ENCODE peak calls at places on chromosomes 2 and 18, in six cellular contexts. One of them, this sample, is unnamed.

GRCh38 chr2:40416486-40416885 is 35.4 kb downstream of the SLC8A1 start:
- DNase-seq in 8988T: no peak
- DNase-seq in iris pigment epithelial cell: peak; percentile 46
- DNase-seq in IMR-90: peak; percentile 54
- DNase-seq in NCI-H226: peak; percentile 23
- DNase-seq in BE2C: no peak
- DNase-seq in this sample: no peak

GRCh38 chr2:101501443-101501842 is 26.5 kb upstream of the RFX8 start:
- DNase-seq in NCI-H226: no peak
- DNase-seq in 8988T: no peak
- DNase-seq in IMR-90: peak; percentile 60
- DNase-seq in BE2C: no peak
- DNase-seq in iris pigment epithelial cell: peak; percentile 66
- DNase-seq in this sample: no peak

GRCh38 chr2:218360453-218360852 is 3.8 kb downstream of the CATIP start:
- DNase-seq in iris pigment epithelial cell: no peak
- DNase-seq in BE2C: no peak
- DNase-seq in NCI-H226: no peak
- DNase-seq in IMR-90: no peak
- DNase-seq in 8988T: no peak
- DNase-seq in this sample: no peak

GRCh38 chr2:31233216-31233615 is 736 bp upstream of the EHD3 start:
- DNase-seq in BE2C: no peak
- DNase-seq in iris pigment epithelial cell: no peak
- DNase-seq in IMR-90: no peak
- DNase-seq in 8988T: no peak
- DNase-seq in NCI-H226: no peak
- DNase-seq in this sample: no peak

GRCh38 chr2:171509945-171510731 is 12.1 kb upstream of the CYBRD1 start:
- DNase-seq in 8988T: no peak
- DNase-seq in NCI-H226: no peak
- DNase-seq in IMR-90: no peak
- DNase-seq in BE2C: no peak
- DNase-seq in iris pigment epithelial cell: no peak
- DNase-seq in this sample: no peak

GRCh38 chr2:43717323-43717722 is 41.1 kb upstream of the C1GALT1C1L start:
- DNase-seq in iris pigment epithelial cell: no peak
- DNase-seq in BE2C: no peak
- DNase-seq in 8988T: no peak
- DNase-seq in NCI-H226: no peak
- DNase-seq in IMR-90: no peak
- DNase-seq in this sample: no peak

GRCh38 chr2:134278546-134278945 is 24.7 kb downstream of the MGAT5 start:
- DNase-seq in iris pigment epithelial cell: no peak
- DNase-seq in IMR-90: no peak
- DNase-seq in BE2C: no peak
- DNase-seq in 8988T: no peak
- DNase-seq in NCI-H226: no peak
- DNase-seq in this sample: no peak

GRCh38 chr2:129757915-129758421 is 221.5 kb upstream of the RAB6C start:
- DNase-seq in 8988T: no peak
- DNase-seq in BE2C: no peak
- DNase-seq in IMR-90: no peak
- DNase-seq in NCI-H226: no peak
- DNase-seq in iris pigment epithelial cell: no peak
- DNase-seq in this sample: no peak

GRCh38 chr18:13465476-13465875 is 246.9 kb downstream of the LDLRAD4 start:
- DNase-seq in BE2C: no peak
- DNase-seq in NCI-H226: no peak
- DNase-seq in 8988T: no peak
- DNase-seq in iris pigment epithelial cell: no peak
- DNase-seq in IMR-90: no peak
- DNase-seq in this sample: peak; percentile 49

GRCh38 chr2:178227187-178227586 is 32.9 kb downstream of the OSBPL6 start:
- DNase-seq in NCI-H226: peak; percentile 42
- DNase-seq in BE2C: no peak
- DNase-seq in iris pigment epithelial cell: peak; percentile 72
- DNase-seq in 8988T: no peak
- DNase-seq in IMR-90: peak; percentile 76
- DNase-seq in this sample: no peak

GRCh38 chr2:28394331-28394877 is 1.7 kb downstream of the FOSL2 start:
- DNase-seq in iris pigment epithelial cell: peak; percentile 74
- DNase-seq in 8988T: no peak
- DNase-seq in BE2C: peak; percentile 40
- DNase-seq in IMR-90: peak; percentile 71
- DNase-seq in NCI-H226: no peak
- DNase-seq in this sample: no peak

GRCh38 chr2:3730646-3731045 is 27.3 kb downstream of the DCDC2C start:
- DNase-seq in 8988T: no peak
- DNase-seq in BE2C: no peak
- DNase-seq in iris pigment epithelial cell: peak; percentile 78
- DNase-seq in IMR-90: peak; percentile 41
- DNase-seq in NCI-H226: no peak
- DNase-seq in this sample: no peak

GRCh38 chr2:64018715-64019082 is 529 bp downstream of the VPS54 start:
- DNase-seq in 8988T: peak; percentile 22
- DNase-seq in IMR-90: no peak
- DNase-seq in iris pigment epithelial cell: peak; percentile 25
- DNase-seq in BE2C: peak; percentile 30
- DNase-seq in NCI-H226: no peak
- DNase-seq in this sample: no peak

GRCh38 chr2:212282596-212283330 is 255.8 kb downstream of the ERBB4 start:
- DNase-seq in NCI-H226: no peak
- DNase-seq in IMR-90: no peak
- DNase-seq in BE2C: no peak
- DNase-seq in 8988T: no peak
- DNase-seq in iris pigment epithelial cell: no peak
- DNase-seq in this sample: no peak

GRCh38 chr2:238631491-238632180 is 204.9 kb downstream of the ASB1 start:
- DNase-seq in NCI-H226: no peak
- DNase-seq in iris pigment epithelial cell: no peak
- DNase-seq in 8988T: no peak
- DNase-seq in IMR-90: no peak
- DNase-seq in BE2C: no peak
- DNase-seq in this sample: no peak

GRCh38 chr2:104890092-104890393 is 36.1 kb downstream of the POU3F3 start:
- DNase-seq in IMR-90: no peak
- DNase-seq in 8988T: no peak
- DNase-seq in iris pigment epithelial cell: no peak
- DNase-seq in BE2C: no peak
- DNase-seq in NCI-H226: no peak
- DNase-seq in this sample: no peak

GRCh38 chr2:71880846-71881610 is 266.6 kb downstream of the CYP26B1 start:
- DNase-seq in IMR-90: peak; percentile 72
- DNase-seq in NCI-H226: no peak
- DNase-seq in BE2C: no peak
- DNase-seq in 8988T: no peak
- DNase-seq in iris pigment epithelial cell: peak; percentile 79
- DNase-seq in this sample: peak; percentile 93

GRCh38 chr18:60024857-60025256 is 125.1 kb downstream of the PMAIP1 start:
- DNase-seq in BE2C: no peak
- DNase-seq in iris pigment epithelial cell: peak; percentile 27
- DNase-seq in IMR-90: no peak
- DNase-seq in 8988T: no peak
- DNase-seq in NCI-H226: no peak
- DNase-seq in this sample: no peak

GRCh38 chr18:61546598-61546997 is 213.4 kb downstream of the CDH20 start:
- DNase-seq in IMR-90: peak; percentile 86
- DNase-seq in BE2C: no peak
- DNase-seq in NCI-H226: peak; percentile 8
- DNase-seq in 8988T: no peak
- DNase-seq in iris pigment epithelial cell: peak; percentile 86
- DNase-seq in this sample: no peak

GRCh38 chr18:9285604-9286003 is 49.0 kb upstream of the TWSG1 start:
- DNase-seq in BE2C: no peak
- DNase-seq in 8988T: no peak
- DNase-seq in NCI-H226: no peak
- DNase-seq in IMR-90: no peak
- DNase-seq in iris pigment epithelial cell: no peak
- DNase-seq in this sample: no peak

This sample was measured in ascending aorta.